ENCODE peak calls at places on chromosomes 7 and 10, in five cellular contexts. U, M, L, E and N are unnamed samples.

GRCh38 chr10:50501899-50502556 is 121.7 kb downstream of the SGMS1 start:
- DNase-seq in M (no peak), E (no peak), L (no peak), U (no peak), N (no peak)

GRCh38 chr10:123086281-123086680 is 49.5 kb upstream of the HMX3 start:
- DNase-seq in M (no peak), U (no peak), E (no peak), L (no peak), N (no peak)

GRCh38 chr7:149497467-149498261 is at the start of gene ZNF746:
- DNase-seq in E (peak), L (peak), U (peak), M (peak), N (peak)

GRCh38 chr7:77251519-77251819 is 51.9 kb upstream of the FGL2 start:
- DNase-seq in U (no peak), L (no peak), M (no peak), E (no peak), N (no peak)

GRCh38 chr7:41693150-41693997 is 9.5 kb downstream of the INHBA start:
- DNase-seq in L (no peak), M (peak), U (no peak), E (no peak), N (no peak)

GRCh38 chr7:16851829-16852228 is 30.0 kb downstream of the AGR3 start:
- DNase-seq in U (no peak), E (no peak), M (no peak), L (no peak), N (no peak)

GRCh38 chr10:37975407-37975991 is 948 bp downstream of the ZNF25 start:
- DNase-seq in M (peak), E (no peak), L (peak), U (peak), N (no peak)

GRCh38 chr7:21580073-21580521 is 37.3 kb downstream of the DNAH11 start:
- DNase-seq in E (no peak), U (no peak), L (no peak), M (peak), N (peak)

GRCh38 chr7:96479015-96479645 is 157.2 kb upstream of the SLC25A13 start:
- DNase-seq in U (no peak), L (no peak), M (no peak), E (no peak), N (no peak)

GRCh38 chr10:89502556-89502955 is 32.8 kb downstream of the SLC16A12 start:
- DNase-seq in M (peak), U (no peak), E (no peak), L (no peak), N (peak)

GRCh38 chr7:47503283-47503682 is 78.6 kb downstream of the TNS3 start:
- DNase-seq in E (no peak), U (no peak), M (peak), L (no peak), N (no peak)

GRCh38 chr7:45129181-45129800 is 17.8 kb upstream of the TBRG4 start:
- DNase-seq in U (no peak), E (no peak), M (no peak), L (no peak), N (no peak)

GRCh38 chr10:21473135-21473534 is 52.3 kb downstream of the SKIDA1 start:
- DNase-seq in M (no peak), E (no peak), U (no peak), L (no peak), N (no peak)

GRCh38 chr7:1460757-1461639 is 1.7 kb upstream of the MICALL2 start:
- DNase-seq in E (peak), M (peak), L (peak), U (no peak), N (no peak)

GRCh38 chr7:148543-148931 is 43.8 kb upstream of the FAM20C start:
- DNase-seq in U (no peak), E (no peak), L (no peak), M (no peak), N (no peak)

GRCh38 chr7:146961617-146962016 is 845.0 kb downstream of the CNTNAP2 start:
- DNase-seq in E (peak), L (no peak), U (no peak), M (no peak), N (peak)

GRCh38 chr7:81833401-81833800 is 63.6 kb upstream of the HGF start:
- DNase-seq in L (no peak), E (no peak), M (peak), U (no peak), N (no peak)

GRCh38 chr7:80883188-80884025 is 35.4 kb downstream of the SEMA3C start:
- DNase-seq in E (no peak), M (peak), L (no peak), U (no peak), N (peak)

GRCh38 chr7:64880322-64881297 is 22.5 kb upstream of the ZNF273 start:
- DNase-seq in M (no peak), L (no peak), E (no peak), U (no peak), N (no peak)

GRCh38 chr10:61257956-61258496 is 195.2 kb downstream of the TMEM26 start:
- DNase-seq in M (peak), E (no peak), U (no peak), L (no peak), N (no peak)

GRCh38 chr7:24325708-24326107 is 41.7 kb downstream of the NPY start:
- DNase-seq in U (no peak), E (no peak), M (no peak), L (no peak), N (no peak)
- H3K27ac ChIP-seq in U (no peak), E (no peak), M (no peak), L (no peak), N (no peak)

GRCh38 chr10:117007080-117007479 is 2.1 kb upstream of the SHTN1 start:
- DNase-seq in U (no peak), M (peak), E (no peak), L (no peak), N (peak)
- H3K27ac ChIP-seq in U (peak), M (no peak), E (no peak), L (no peak), N (no peak)

DNA sequence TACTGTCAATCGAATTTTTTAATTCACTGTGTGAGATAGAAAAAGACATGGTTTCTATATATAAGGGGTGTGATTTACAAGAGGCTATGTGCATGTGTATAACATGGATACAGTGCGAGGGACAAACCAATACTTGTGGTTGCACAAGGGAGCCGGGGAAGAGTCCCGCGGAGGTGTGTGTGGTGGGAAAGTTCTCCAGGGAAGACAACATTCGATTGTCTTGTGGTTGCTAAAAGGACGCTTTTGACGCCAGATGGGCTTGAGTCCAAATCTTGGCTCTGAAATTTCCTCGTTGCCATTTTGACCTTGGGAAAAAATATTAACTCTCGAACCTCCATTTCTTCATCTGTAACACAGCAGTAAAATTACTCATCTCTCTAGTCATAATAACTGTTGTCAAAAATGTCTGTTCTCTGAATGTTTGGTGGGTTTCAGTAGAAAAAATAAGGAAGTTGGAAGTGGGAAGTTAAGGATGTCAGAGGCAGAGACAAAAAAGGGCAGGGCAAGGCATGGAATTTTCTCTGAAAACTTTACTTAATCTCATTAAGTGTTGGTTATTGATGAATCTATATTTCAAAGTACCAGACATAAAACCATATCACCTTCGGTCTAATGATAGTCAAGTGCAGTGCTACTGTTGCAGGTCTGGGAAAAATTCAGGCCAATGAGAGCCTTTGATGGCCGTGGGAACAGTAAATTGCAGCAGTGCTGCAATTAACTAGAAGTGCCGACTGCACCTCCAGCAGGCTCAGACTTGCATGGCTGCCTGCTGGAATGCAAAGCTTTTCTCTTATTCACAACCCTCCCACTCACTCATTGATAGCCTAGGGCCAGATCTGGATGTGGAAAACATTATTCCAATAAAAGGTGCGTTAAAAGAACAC is 16.6 kb downstream of the PLXDC2 start:
- DNase-seq in E (no peak), L (peak), M (no peak), U (no peak), N (peak)
- H3K27ac ChIP-seq in E (no peak), L (no peak), M (no peak), U (no peak), N (peak)

GRCh38 chr7:91407942-91408341 is 143.7 kb downstream of the FZD1 start:
- DNase-seq in M (no peak), U (no peak), E (no peak), L (no peak), N (no peak)
- H3K27ac ChIP-seq in M (no peak), U (no peak), E (no peak), L (no peak), N (no peak)